ENCODE peak calls at places on chromosomes 4 and X, in four cellular contexts. T is neural crest cell, K is SJSA1, G is SK-N-DZ. C is an unnamed sample.

GRCh38 chr4:111937368-111937767 is 207.9 kb upstream of the FAM241A start:
- DNase-seq in T (no peak), K (no peak), G (peak; percentile 69), C (peak; percentile 20)

GRCh38 chrX:109374276-109374960 is 107.5 kb downstream of the GUCY2F start:
- DNase-seq in T (no peak), G (no peak), K (no peak), C (peak; percentile 16)

GRCh38 chr4:110344165-110344564 is 131.8 kb upstream of the ENPEP start:
- DNase-seq in T (no peak), K (no peak), G (no peak), C (no peak)

GRCh38 chrX:16552546-16552945 is 97.4 kb upstream of the S100G start:
- DNase-seq in K (no peak), T (no peak), G (no peak), C (no peak)

GRCh38 chr4:26609398-26609797 is 25.5 kb downstream of the TBC1D19 start:
- DNase-seq in K (no peak), G (no peak), T (no peak), C (no peak)

GRCh38 chr4:83062748-83063147 is 27.8 kb downstream of the COPS4 start:
- DNase-seq in K (no peak), G (no peak), T (no peak), C (no peak)

GRCh38 chr4:145936142-145937020 is 2.2 kb downstream of the ZNF827 start:
- DNase-seq in K (peak; percentile 84), T (peak; percentile 45), G (peak; percentile 84), C (peak; percentile 90)

GRCh38 chr4:106079616-106080015 is 184.3 kb downstream of the NPNT start:
- DNase-seq in T (no peak), K (no peak), G (no peak), C (no peak)

GRCh38 chr4:99998062-99998880 is 48.2 kb upstream of the H2AZ1 start:
- DNase-seq in T (no peak), G (no peak), K (no peak), C (peak; percentile 54)

GRCh38 chr4:172352351-172352750 is 539.1 kb downstream of the GALNTL6 start:
- DNase-seq in K (no peak), T (no peak), G (no peak), C (peak; percentile 9)

GRCh38 chr4:39587881-39588280 is 50.8 kb downstream of the SMIM14 start:
- DNase-seq in G (no peak), T (no peak), K (no peak), C (peak; percentile 65)

GRCh38 chr4:89123418-89123817 is 12.1 kb downstream of the TIGD2 start:
- DNase-seq in K (peak; percentile 80), T (no peak), G (no peak), C (peak; percentile 27)

GRCh38 chr4:68927165-68927564 is 24.4 kb downstream of the UGT2A3 start:
- DNase-seq in K (no peak), T (no peak), G (no peak), C (no peak)

GRCh38 chr4:173243321-173243720 is 74.7 kb downstream of the GALNT7 start:
- DNase-seq in G (no peak), K (no peak), T (no peak), C (peak; percentile 54)

GRCh38 chr4:110510955-110511544 is 35.1 kb downstream of the ENPEP start:
- DNase-seq in G (peak; percentile 42), T (no peak), K (no peak), C (peak; percentile 73)

GRCh38 chr4:67635331-67635730 is 65.6 kb downstream of the UBA6 start:
- DNase-seq in K (no peak), G (no peak), T (no peak), C (no peak)

GRCh38 chr4:70706516-70706915 is 15.2 kb upstream of the RUFY3 start:
- DNase-seq in K (no peak), G (no peak), T (no peak), C (peak; percentile 22)

GRCh38 chr4:3651267-3651846 is 114.8 kb upstream of the ADRA2C start:
- DNase-seq in G (no peak), K (no peak), T (no peak), C (no peak)

GRCh38 chrX:42948723-42949122 is 170.8 kb upstream of the PPP1R2C start:
- DNase-seq in G (no peak), T (no peak), K (no peak), C (no peak)

GRCh38 chrX:152915541-152916241 is 17.8 kb downstream of the ZNF185 start:
- DNase-seq in K (no peak), T (peak; percentile 44), G (peak; percentile 52), C (peak; percentile 59)

GRCh38 chr4:64584125-64584524 is 174.9 kb upstream of the TECRL start:
- DNase-seq in T (no peak), K (no peak), G (no peak), C (no peak)

GRCh38 chrX:23884427-23885024 is 23.2 kb downstream of the APOO start:
- DNase-seq in T (no peak), G (no peak), K (peak; percentile 54), C (no peak)

GRCh38 chrX:127459784-127460183 is 592.4 kb downstream of the ACTRT1 start:
- DNase-seq in K (no peak), T (peak; percentile 2), G (no peak), C (no peak)

GRCh38 chrX:133171962-133172708 is 46.0 kb downstream of the TFDP3 start:
- DNase-seq in K (no peak), G (no peak), T (no peak), C (peak; percentile 34)

GRCh38 chr4:8745036-8745827 is 126.4 kb downstream of the HMX1 start:
- DNase-seq in T (no peak), K (no peak), G (no peak), C (no peak)

GRCh38 chrX:56284269-56284668 is 52.1 kb downstream of the KLF8 start:
- DNase-seq in G (no peak), K (no peak), T (no peak), C (no peak)

GRCh38 chr4:168304744-168305459 is 13.7 kb downstream of the DDX60 start:
- DNase-seq in G (no peak), K (no peak), T (no peak), C (peak; percentile 51)

GRCh38 chrX:99857455-99857854 is 552.6 kb downstream of the PCDH19 start:
- DNase-seq in T (no peak), K (no peak), G (no peak), C (no peak)

C was measured in astrocyte of the hippocampus.